ENCODE peak calls at places on chromosomes 16 and 17, in seven cellular contexts. One of them, this sample, is unnamed.

GRCh38 chr17:36600936-36601302 is 464 bp upstream of the MRM1 start:
- DNase-seq in gastrocnemius medialis: no peak
- DNase-seq in Peyer's patch: no peak
- DNase-seq in tibial nerve: no peak
- DNase-seq in HCT116: no peak
- DNase-seq in body of pancreas: no peak
- DNase-seq in IMR-90: no peak
- DNase-seq in this sample: no peak

GRCh38 chr16:82004651-82005490 is 6.4 kb downstream of the SDR42E1 start:
- DNase-seq in gastrocnemius medialis: no peak
- DNase-seq in Peyer's patch: no peak
- DNase-seq in tibial nerve: no peak
- DNase-seq in HCT116: no peak
- DNase-seq in body of pancreas: peak
- DNase-seq in IMR-90: no peak
- DNase-seq in this sample: no peak

GRCh38 chr16:7513429-7513828 is 180.8 kb downstream of the RBFOX1 start:
- DNase-seq in gastrocnemius medialis: no peak
- DNase-seq in Peyer's patch: no peak
- DNase-seq in tibial nerve: no peak
- DNase-seq in HCT116: no peak
- DNase-seq in body of pancreas: no peak
- DNase-seq in IMR-90: no peak
- DNase-seq in this sample: no peak

GRCh38 chr16:66376114-66376513 is 9.6 kb downstream of the CDH5 start:
- DNase-seq in gastrocnemius medialis: no peak
- DNase-seq in Peyer's patch: no peak
- DNase-seq in tibial nerve: no peak
- DNase-seq in HCT116: no peak
- DNase-seq in body of pancreas: no peak
- DNase-seq in IMR-90: no peak
- DNase-seq in this sample: no peak

GRCh38 chr16:10617662-10618420 is 37.4 kb upstream of the EMP2 start:
- DNase-seq in gastrocnemius medialis: no peak
- DNase-seq in Peyer's patch: no peak
- DNase-seq in tibial nerve: no peak
- DNase-seq in HCT116: no peak
- DNase-seq in body of pancreas: no peak
- DNase-seq in IMR-90: no peak
- DNase-seq in this sample: no peak

GRCh38 chr16:11345040-11345862 is at the start of gene RMI2:
- DNase-seq in gastrocnemius medialis: peak
- DNase-seq in Peyer's patch: peak
- DNase-seq in tibial nerve: peak
- DNase-seq in HCT116: peak
- DNase-seq in body of pancreas: peak
- DNase-seq in IMR-90: peak
- DNase-seq in this sample: peak

GRCh38 chr17:77383613-77384608 is 243.1 kb downstream of the SEC14L1 start:
- DNase-seq in gastrocnemius medialis: peak
- DNase-seq in Peyer's patch: no peak
- DNase-seq in tibial nerve: no peak
- DNase-seq in HCT116: no peak
- DNase-seq in body of pancreas: peak
- DNase-seq in IMR-90: no peak
- DNase-seq in this sample: no peak

GRCh38 chr17:57588086-57588485 is 157.0 kb downstream of the CCDC182 start:
- DNase-seq in gastrocnemius medialis: peak
- DNase-seq in Peyer's patch: no peak
- DNase-seq in tibial nerve: no peak
- DNase-seq in HCT116: no peak
- DNase-seq in body of pancreas: no peak
- DNase-seq in IMR-90: no peak
- DNase-seq in this sample: no peak

GRCh38 chr16:25481636-25482035 is 210.1 kb upstream of the HS3ST4 start:
- DNase-seq in gastrocnemius medialis: no peak
- DNase-seq in Peyer's patch: no peak
- DNase-seq in tibial nerve: no peak
- DNase-seq in HCT116: no peak
- DNase-seq in body of pancreas: no peak
- DNase-seq in IMR-90: no peak
- DNase-seq in this sample: no peak

GRCh38 chr16:69928856-69929400 is 22.2 kb upstream of the CLEC18A start:
- DNase-seq in gastrocnemius medialis: no peak
- DNase-seq in Peyer's patch: no peak
- DNase-seq in tibial nerve: no peak
- DNase-seq in HCT116: no peak
- DNase-seq in body of pancreas: no peak
- DNase-seq in IMR-90: no peak
- DNase-seq in this sample: no peak

GRCh38 chr17:7929158-7930029 is at the start of gene KCNAB3:
- DNase-seq in gastrocnemius medialis: no peak
- DNase-seq in Peyer's patch: no peak
- DNase-seq in tibial nerve: no peak
- DNase-seq in HCT116: no peak
- DNase-seq in body of pancreas: no peak
- DNase-seq in IMR-90: peak
- DNase-seq in this sample: no peak

GRCh38 chr17:8212312-8213180 is 2.2 kb upstream of the AURKB start:
- DNase-seq in gastrocnemius medialis: no peak
- DNase-seq in Peyer's patch: no peak
- DNase-seq in tibial nerve: no peak
- DNase-seq in HCT116: no peak
- DNase-seq in body of pancreas: no peak
- DNase-seq in IMR-90: no peak
- DNase-seq in this sample: no peak

GRCh38 chr17:34472363-34472762 is 107.0 kb upstream of the TMEM132E start:
- DNase-seq in gastrocnemius medialis: no peak
- DNase-seq in Peyer's patch: no peak
- DNase-seq in tibial nerve: no peak
- DNase-seq in HCT116: no peak
- DNase-seq in body of pancreas: no peak
- DNase-seq in IMR-90: no peak
- DNase-seq in this sample: no peak

GRCh38 chr17:42193216-42194132 is 820 bp downstream of the GHDC start:
- DNase-seq in gastrocnemius medialis: no peak
- DNase-seq in Peyer's patch: no peak
- DNase-seq in tibial nerve: no peak
- DNase-seq in HCT116: no peak
- DNase-seq in body of pancreas: no peak
- DNase-seq in IMR-90: no peak
- DNase-seq in this sample: no peak

GRCh38 chr17:75151893-75152292 is 2.4 kb downstream of the JPT1 start:
- DNase-seq in gastrocnemius medialis: no peak
- DNase-seq in Peyer's patch: no peak
- DNase-seq in tibial nerve: no peak
- DNase-seq in HCT116: no peak
- DNase-seq in body of pancreas: no peak
- DNase-seq in IMR-90: peak
- DNase-seq in this sample: no peak

GRCh38 chr17:44916781-44917241 is 1.5 kb upstream of the GFAP start:
- DNase-seq in gastrocnemius medialis: peak
- DNase-seq in Peyer's patch: no peak
- DNase-seq in tibial nerve: no peak
- DNase-seq in HCT116: no peak
- DNase-seq in body of pancreas: peak
- DNase-seq in IMR-90: peak
- DNase-seq in this sample: peak

GRCh38 chr17:48194097-48194550 is 86.6 kb downstream of the SNX11 start:
- DNase-seq in gastrocnemius medialis: no peak
- DNase-seq in Peyer's patch: no peak
- DNase-seq in tibial nerve: no peak
- DNase-seq in HCT116: peak
- DNase-seq in body of pancreas: no peak
- DNase-seq in IMR-90: peak
- DNase-seq in this sample: no peak

GRCh38 chr16:67396159-67396774 is 3.0 kb upstream of the TPPP3 start:
- DNase-seq in gastrocnemius medialis: peak
- DNase-seq in Peyer's patch: peak
- DNase-seq in tibial nerve: peak
- DNase-seq in HCT116: peak
- DNase-seq in body of pancreas: peak
- DNase-seq in IMR-90: peak
- DNase-seq in this sample: peak

GRCh38 chr17:49359990-49360795 is 1.9 kb downstream of the ZNF652 start:
- DNase-seq in gastrocnemius medialis: no peak
- DNase-seq in Peyer's patch: no peak
- DNase-seq in tibial nerve: no peak
- DNase-seq in HCT116: no peak
- DNase-seq in body of pancreas: no peak
- DNase-seq in IMR-90: no peak
- DNase-seq in this sample: no peak

DNA sequence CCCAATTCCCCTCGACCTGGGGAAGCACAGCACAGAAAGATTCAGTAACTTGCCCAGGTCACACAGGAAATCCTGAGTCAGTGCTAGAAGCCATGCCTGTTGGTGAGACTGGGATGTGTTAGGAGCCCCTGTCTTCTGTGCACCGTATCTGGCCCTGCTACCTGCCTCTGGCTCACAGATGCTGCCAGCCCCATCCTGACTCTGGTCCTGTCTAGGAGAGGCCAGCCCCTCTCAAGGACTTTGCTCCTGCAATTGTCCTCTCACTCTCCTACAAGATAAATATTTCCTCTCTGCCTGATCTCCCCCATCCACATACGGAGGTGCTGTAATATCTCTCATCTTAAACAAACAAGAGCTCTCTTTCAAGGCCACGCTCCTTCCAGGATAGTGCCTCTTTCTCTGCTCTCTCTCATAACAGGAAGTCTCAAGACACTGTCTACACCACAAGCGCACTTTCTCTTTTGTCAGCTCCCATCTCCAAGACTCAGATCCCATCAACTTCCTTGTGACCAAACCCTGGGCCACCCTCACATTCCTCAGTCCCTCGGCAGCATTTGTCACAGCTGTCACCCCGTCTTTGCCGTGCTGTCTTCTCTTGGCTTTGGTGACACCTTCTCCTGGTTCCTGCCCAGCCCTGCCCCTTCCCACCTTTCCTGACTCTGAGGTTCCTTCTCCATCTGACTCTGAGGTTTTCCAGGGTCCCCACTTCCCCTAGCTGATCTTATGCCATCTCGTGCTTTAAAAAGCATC is 1.9 kb downstream of the SLC13A2 start:
- DNase-seq in gastrocnemius medialis: no peak
- DNase-seq in Peyer's patch: peak
- DNase-seq in tibial nerve: no peak
- DNase-seq in HCT116: no peak
- DNase-seq in body of pancreas: no peak
- DNase-seq in IMR-90: no peak
- DNase-seq in this sample: peak
- TF ChIP-seq POLR2A in gastrocnemius medialis: no peak
- TF ChIP-seq POLR2A in Peyer's patch: peak
- TF ChIP-seq POLR2A in tibial nerve: no peak
- TF ChIP-seq POLR2A in HCT116: no peak
- TF ChIP-seq POLR2A in body of pancreas: no peak
- TF ChIP-seq POLR2A in IMR-90: no peak
- TF ChIP-seq POLR2A in this sample: no peak

GRCh38 chr16:84847554-84848415 is 28.0 kb downstream of the CRISPLD2 start:
- DNase-seq in gastrocnemius medialis: no peak
- DNase-seq in Peyer's patch: no peak
- DNase-seq in tibial nerve: no peak
- DNase-seq in HCT116: no peak
- DNase-seq in body of pancreas: no peak
- DNase-seq in IMR-90: no peak
- DNase-seq in this sample: no peak
- TF ChIP-seq POLR2A in gastrocnemius medialis: no peak
- TF ChIP-seq POLR2A in Peyer's patch: no peak
- TF ChIP-seq POLR2A in tibial nerve: no peak
- TF ChIP-seq POLR2A in HCT116: no peak
- TF ChIP-seq POLR2A in body of pancreas: no peak
- TF ChIP-seq POLR2A in IMR-90: no peak
- TF ChIP-seq POLR2A in this sample: no peak

DNA sequence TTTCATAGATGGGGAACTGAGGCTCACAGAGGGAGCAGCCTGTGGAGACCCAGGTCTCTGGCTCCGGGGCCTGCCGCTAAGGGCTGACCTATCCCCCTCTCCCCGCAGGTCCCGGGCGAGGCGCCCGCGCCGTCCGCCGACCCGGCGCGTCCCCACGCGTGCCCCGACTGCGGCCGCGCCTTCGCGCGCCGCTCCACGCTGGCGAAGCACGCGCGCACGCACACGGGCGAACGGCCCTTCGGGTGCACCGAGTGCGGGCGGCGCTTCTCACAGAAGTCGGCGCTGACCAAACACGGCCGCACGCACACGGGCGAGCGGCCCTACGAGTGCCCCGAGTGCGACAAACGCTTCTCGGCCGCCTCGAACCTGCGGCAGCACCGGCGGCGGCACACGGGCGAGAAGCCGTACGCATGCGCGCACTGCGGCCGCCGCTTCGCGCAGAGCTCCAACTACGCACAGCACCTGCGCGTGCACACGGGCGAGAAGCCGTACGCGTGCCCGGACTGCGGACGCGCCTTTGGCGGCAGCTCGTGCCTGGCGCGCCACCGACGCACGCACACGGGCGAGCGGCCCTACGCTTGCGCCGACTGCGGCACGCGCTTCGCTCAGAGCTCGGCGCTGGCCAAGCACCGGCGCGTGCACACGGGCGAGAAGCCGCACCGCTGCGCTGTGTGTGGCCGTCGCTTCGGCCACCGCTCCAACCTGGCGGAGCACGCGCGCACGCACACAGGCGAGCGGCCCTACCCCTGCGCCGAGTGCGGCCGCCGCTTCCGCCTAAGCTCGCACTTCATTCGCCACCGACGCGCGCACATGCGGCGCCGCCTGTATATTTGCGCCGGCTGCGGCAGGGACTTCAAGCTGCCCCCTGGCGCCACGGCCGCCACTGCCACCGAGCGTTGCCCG is 10.3 kb downstream of the ZNF771 start:
- DNase-seq in gastrocnemius medialis: peak
- DNase-seq in Peyer's patch: peak
- DNase-seq in tibial nerve: no peak
- DNase-seq in HCT116: peak
- DNase-seq in body of pancreas: peak
- DNase-seq in IMR-90: peak
- DNase-seq in this sample: peak
- TF ChIP-seq POLR2A in gastrocnemius medialis: peak
- TF ChIP-seq POLR2A in Peyer's patch: peak
- TF ChIP-seq POLR2A in tibial nerve: no peak
- TF ChIP-seq POLR2A in HCT116: peak
- TF ChIP-seq POLR2A in body of pancreas: peak
- TF ChIP-seq POLR2A in IMR-90: no peak
- TF ChIP-seq POLR2A in this sample: no peak

GRCh38 chr16:57444711-57445110 is 2.5 kb downstream of the CIAPIN1 start:
- DNase-seq in gastrocnemius medialis: no peak
- DNase-seq in Peyer's patch: no peak
- DNase-seq in tibial nerve: no peak
- DNase-seq in HCT116: no peak
- DNase-seq in body of pancreas: no peak
- DNase-seq in IMR-90: peak
- DNase-seq in this sample: no peak

GRCh38 chr16:57447142-57447962 is at the start of the genes CIAPIN1 and COQ9:
- DNase-seq in gastrocnemius medialis: peak
- DNase-seq in Peyer's patch: peak
- DNase-seq in tibial nerve: peak
- DNase-seq in HCT116: peak
- DNase-seq in body of pancreas: peak
- DNase-seq in IMR-90: peak
- DNase-seq in this sample: peak

GRCh38 chr16:57452021-57452420 is 4.7 kb downstream of the COQ9 start:
- DNase-seq in gastrocnemius medialis: no peak
- DNase-seq in Peyer's patch: no peak
- DNase-seq in tibial nerve: no peak
- DNase-seq in HCT116: no peak
- DNase-seq in body of pancreas: no peak
- DNase-seq in IMR-90: no peak
- DNase-seq in this sample: no peak

GRCh38 chr16:57445510-57445909 is 1.7 kb downstream of the CIAPIN1 start:
- DNase-seq in gastrocnemius medialis: no peak
- DNase-seq in Peyer's patch: no peak
- DNase-seq in tibial nerve: no peak
- DNase-seq in HCT116: no peak
- DNase-seq in body of pancreas: no peak
- DNase-seq in IMR-90: no peak
- DNase-seq in this sample: no peak

GRCh38 chr16:57446530-57447141 is 549 bp downstream of the CIAPIN1 start:
- DNase-seq in gastrocnemius medialis: peak
- DNase-seq in Peyer's patch: no peak
- DNase-seq in tibial nerve: peak
- DNase-seq in HCT116: no peak
- DNase-seq in body of pancreas: peak
- DNase-seq in IMR-90: peak
- DNase-seq in this sample: no peak
- TF ChIP-seq POLR2A in gastrocnemius medialis: no peak
- TF ChIP-seq POLR2A in Peyer's patch: no peak
- TF ChIP-seq POLR2A in tibial nerve: no peak
- TF ChIP-seq POLR2A in HCT116: no peak
- TF ChIP-seq POLR2A in body of pancreas: no peak
- TF ChIP-seq POLR2A in IMR-90: no peak
- TF ChIP-seq POLR2A in this sample: no peak

This sample was measured in breast epithelium.